ENCODE peak calls at places on chromosomes 12 and 14, in nine cellular contexts. One of them, this sample, is unnamed.

GRCh38 chr14:83294941-83295340 is 1761.3 kb upstream of the SEL1L start:
- DNase-seq in A549: no peak
- DNase-seq in fibroblast of mammary gland: no peak
- DNase-seq in psoas muscle: no peak
- DNase-seq in GM23338: no peak
- DNase-seq in astrocyte of the spinal cord: peak; percentile 20
- DNase-seq in GM06990: no peak
- DNase-seq in Peyer's patch: no peak
- DNase-seq in lung: no peak
- DNase-seq in this sample: no peak

GRCh38 chr14:29668201-29668600 is 259.4 kb downstream of the PRKD1 start:
- DNase-seq in GM23338: no peak
- DNase-seq in fibroblast of mammary gland: peak; percentile 3
- DNase-seq in Peyer's patch: no peak
- DNase-seq in GM06990: no peak
- DNase-seq in lung: no peak
- DNase-seq in astrocyte of the spinal cord: no peak
- DNase-seq in A549: no peak
- DNase-seq in psoas muscle: no peak
- DNase-seq in this sample: no peak

GRCh38 chr12:52221912-52222457 is 11.1 kb upstream of the KRT7 start:
- DNase-seq in lung: no peak
- DNase-seq in GM23338: peak; percentile 96
- DNase-seq in GM06990: peak; percentile 33
- DNase-seq in psoas muscle: peak; percentile 69
- DNase-seq in Peyer's patch: peak; percentile 68
- DNase-seq in fibroblast of mammary gland: peak; percentile 44
- DNase-seq in A549: peak; percentile 90
- DNase-seq in astrocyte of the spinal cord: no peak
- DNase-seq in this sample: no peak

GRCh38 chr14:89641495-89642162 is 224.6 kb upstream of the FOXN3 start:
- DNase-seq in psoas muscle: no peak
- DNase-seq in GM06990: peak; percentile 57
- DNase-seq in fibroblast of mammary gland: no peak
- DNase-seq in lung: no peak
- DNase-seq in Peyer's patch: no peak
- DNase-seq in astrocyte of the spinal cord: no peak
- DNase-seq in A549: no peak
- DNase-seq in GM23338: no peak
- DNase-seq in this sample: no peak

GRCh38 chr14:68269136-68269535 is 449.6 kb downstream of the RAD51B start:
- DNase-seq in fibroblast of mammary gland: no peak
- DNase-seq in astrocyte of the spinal cord: peak; percentile 22
- DNase-seq in GM23338: no peak
- DNase-seq in A549: no peak
- DNase-seq in psoas muscle: no peak
- DNase-seq in Peyer's patch: no peak
- DNase-seq in lung: no peak
- DNase-seq in GM06990: no peak
- DNase-seq in this sample: no peak

GRCh38 chr12:46160081-46160980 is 108.5 kb downstream of the SLC38A1 start:
- DNase-seq in A549: no peak
- DNase-seq in fibroblast of mammary gland: peak; percentile 58
- DNase-seq in lung: no peak
- DNase-seq in GM23338: no peak
- DNase-seq in GM06990: no peak
- DNase-seq in Peyer's patch: no peak
- DNase-seq in astrocyte of the spinal cord: peak; percentile 85
- DNase-seq in psoas muscle: peak; percentile 18
- DNase-seq in this sample: peak; percentile 99

GRCh38 chr14:81343701-81344100 is 56.4 kb downstream of the STON2 start:
- DNase-seq in fibroblast of mammary gland: no peak
- DNase-seq in A549: no peak
- DNase-seq in psoas muscle: no peak
- DNase-seq in astrocyte of the spinal cord: no peak
- DNase-seq in GM23338: no peak
- DNase-seq in GM06990: no peak
- DNase-seq in Peyer's patch: no peak
- DNase-seq in lung: no peak
- DNase-seq in this sample: no peak

GRCh38 chr12:87836190-87836589 is 193.0 kb downstream of the C12orf50 start:
- DNase-seq in Peyer's patch: no peak
- DNase-seq in astrocyte of the spinal cord: no peak
- DNase-seq in GM23338: no peak
- DNase-seq in psoas muscle: no peak
- DNase-seq in GM06990: no peak
- DNase-seq in A549: no peak
- DNase-seq in lung: no peak
- DNase-seq in fibroblast of mammary gland: no peak
- DNase-seq in this sample: no peak

GRCh38 chr12:49934505-49934904 is 16.0 kb upstream of the AQP2 start:
- DNase-seq in GM06990: no peak
- DNase-seq in psoas muscle: no peak
- DNase-seq in A549: no peak
- DNase-seq in fibroblast of mammary gland: no peak
- DNase-seq in GM23338: no peak
- DNase-seq in lung: no peak
- DNase-seq in astrocyte of the spinal cord: no peak
- DNase-seq in Peyer's patch: no peak
- DNase-seq in this sample: no peak

GRCh38 chr12:112843272-112843671 is 51.7 kb downstream of the RPH3A start:
- DNase-seq in psoas muscle: no peak
- DNase-seq in GM06990: no peak
- DNase-seq in A549: peak; percentile 30
- DNase-seq in astrocyte of the spinal cord: peak; percentile 72
- DNase-seq in lung: no peak
- DNase-seq in GM23338: no peak
- DNase-seq in fibroblast of mammary gland: peak; percentile 14
- DNase-seq in Peyer's patch: no peak
- DNase-seq in this sample: no peak

GRCh38 chr12:47768323-47768811 is 4.7 kb upstream of the SLC48A1 start:
- DNase-seq in psoas muscle: no peak
- DNase-seq in lung: no peak
- DNase-seq in A549: peak; percentile 51
- DNase-seq in GM06990: no peak
- DNase-seq in GM23338: peak; percentile 62
- DNase-seq in fibroblast of mammary gland: no peak
- DNase-seq in astrocyte of the spinal cord: no peak
- DNase-seq in Peyer's patch: no peak
- DNase-seq in this sample: no peak

GRCh38 chr12:127150028-127150427 is 1116.9 kb upstream of the TMEM132C start:
- DNase-seq in fibroblast of mammary gland: no peak
- DNase-seq in Peyer's patch: no peak
- DNase-seq in A549: no peak
- DNase-seq in GM06990: no peak
- DNase-seq in astrocyte of the spinal cord: no peak
- DNase-seq in GM23338: no peak
- DNase-seq in psoas muscle: no peak
- DNase-seq in lung: no peak
- DNase-seq in this sample: no peak

GRCh38 chr14:102927346-102927877 is 4.9 kb downstream of the AMN start:
- DNase-seq in psoas muscle: no peak
- DNase-seq in GM23338: peak; percentile 47
- DNase-seq in GM06990: peak; percentile 7
- DNase-seq in fibroblast of mammary gland: no peak
- DNase-seq in lung: peak; percentile 79
- DNase-seq in A549: no peak
- DNase-seq in astrocyte of the spinal cord: no peak
- DNase-seq in Peyer's patch: peak; percentile 93
- DNase-seq in this sample: no peak

GRCh38 chr12:89070603-89071002 is 281.7 kb downstream of the DUSP6 start:
- DNase-seq in Peyer's patch: no peak
- DNase-seq in GM06990: no peak
- DNase-seq in GM23338: no peak
- DNase-seq in lung: no peak
- DNase-seq in fibroblast of mammary gland: no peak
- DNase-seq in A549: no peak
- DNase-seq in psoas muscle: no peak
- DNase-seq in astrocyte of the spinal cord: no peak
- DNase-seq in this sample: no peak

GRCh38 chr14:63273091-63273490 is 45.6 kb downstream of the GPHB5 start:
- DNase-seq in A549: no peak
- DNase-seq in GM06990: no peak
- DNase-seq in psoas muscle: no peak
- DNase-seq in Peyer's patch: no peak
- DNase-seq in lung: no peak
- DNase-seq in astrocyte of the spinal cord: no peak
- DNase-seq in fibroblast of mammary gland: no peak
- DNase-seq in GM23338: no peak
- DNase-seq in this sample: no peak

GRCh38 chr12:57726151-57726883 is 12.2 kb downstream of the AGAP2 start:
- DNase-seq in Peyer's patch: peak; percentile 84
- DNase-seq in psoas muscle: peak; percentile 81
- DNase-seq in GM23338: peak; percentile 96
- DNase-seq in astrocyte of the spinal cord: peak; percentile 75
- DNase-seq in A549: peak; percentile 89
- DNase-seq in lung: peak; percentile 76
- DNase-seq in fibroblast of mammary gland: peak; percentile 80
- DNase-seq in GM06990: no peak
- DNase-seq in this sample: no peak
- H3K4me3 ChIP-seq in Peyer's patch: peak overlapping the region; percentile 32
- H3K4me3 ChIP-seq in psoas muscle: peak overlapping the region; percentile 65
- H3K4me3 ChIP-seq in GM23338: peak overlapping the region; percentile 71
- H3K4me3 ChIP-seq in astrocyte of the spinal cord: peak overlapping the region; percentile 78
- H3K4me3 ChIP-seq in A549: peak overlapping the region; percentile 96
- H3K4me3 ChIP-seq in lung: peak overlapping the region; percentile 73
- H3K4me3 ChIP-seq in fibroblast of mammary gland: peak overlapping the region; percentile 89
- H3K4me3 ChIP-seq in GM06990: no peak overlapping the region
- H3K4me3 ChIP-seq in this sample: peak overlapping the region; percentile 78

DNA sequence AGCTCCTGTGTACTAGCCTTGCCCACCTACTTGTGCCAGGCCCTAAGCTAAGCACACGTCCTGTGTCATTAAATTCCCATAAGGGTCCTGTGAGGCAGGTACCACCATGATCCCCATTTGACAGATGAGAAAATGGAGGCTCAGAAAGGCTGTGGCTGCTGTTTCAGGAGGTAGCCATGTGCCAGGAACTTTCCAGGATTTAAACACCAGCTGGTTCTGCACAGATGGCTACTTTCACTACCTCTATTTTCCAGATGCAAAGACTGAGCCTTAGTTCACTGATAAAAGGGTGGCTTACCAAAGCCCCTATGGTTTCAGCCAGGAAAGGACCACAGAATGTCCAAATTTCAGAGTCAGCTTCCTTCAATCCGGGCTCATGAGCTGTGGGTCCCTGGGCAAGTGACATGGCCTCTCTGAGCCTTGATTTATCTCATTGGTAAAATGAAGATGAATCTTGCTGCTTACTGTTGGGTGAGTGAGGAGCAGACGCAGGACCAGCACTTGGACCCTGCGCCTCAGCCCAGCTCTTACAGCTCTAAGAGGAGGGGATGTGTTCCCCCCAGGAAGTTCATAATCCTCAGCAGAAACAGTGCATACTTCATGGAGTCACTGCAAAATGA is 23.5 kb downstream of the CMKLR1 start:
- DNase-seq in Peyer's patch: no peak
- DNase-seq in lung: no peak
- DNase-seq in psoas muscle: no peak
- DNase-seq in GM06990: no peak
- DNase-seq in fibroblast of mammary gland: no peak
- DNase-seq in A549: no peak
- DNase-seq in GM23338: no peak
- DNase-seq in astrocyte of the spinal cord: no peak
- DNase-seq in this sample: no peak
- TF ChIP-seq CTCF in Peyer's patch: no peak
- TF ChIP-seq CTCF in lung: no peak
- TF ChIP-seq CTCF in psoas muscle: no peak
- TF ChIP-seq CTCF in GM06990: no peak
- TF ChIP-seq CTCF in fibroblast of mammary gland: no peak
- TF ChIP-seq CTCF in A549: no peak
- TF ChIP-seq CTCF in GM23338: no peak
- TF ChIP-seq CTCF in astrocyte of the spinal cord: no peak
- TF ChIP-seq CTCF in this sample: no peak

DNA sequence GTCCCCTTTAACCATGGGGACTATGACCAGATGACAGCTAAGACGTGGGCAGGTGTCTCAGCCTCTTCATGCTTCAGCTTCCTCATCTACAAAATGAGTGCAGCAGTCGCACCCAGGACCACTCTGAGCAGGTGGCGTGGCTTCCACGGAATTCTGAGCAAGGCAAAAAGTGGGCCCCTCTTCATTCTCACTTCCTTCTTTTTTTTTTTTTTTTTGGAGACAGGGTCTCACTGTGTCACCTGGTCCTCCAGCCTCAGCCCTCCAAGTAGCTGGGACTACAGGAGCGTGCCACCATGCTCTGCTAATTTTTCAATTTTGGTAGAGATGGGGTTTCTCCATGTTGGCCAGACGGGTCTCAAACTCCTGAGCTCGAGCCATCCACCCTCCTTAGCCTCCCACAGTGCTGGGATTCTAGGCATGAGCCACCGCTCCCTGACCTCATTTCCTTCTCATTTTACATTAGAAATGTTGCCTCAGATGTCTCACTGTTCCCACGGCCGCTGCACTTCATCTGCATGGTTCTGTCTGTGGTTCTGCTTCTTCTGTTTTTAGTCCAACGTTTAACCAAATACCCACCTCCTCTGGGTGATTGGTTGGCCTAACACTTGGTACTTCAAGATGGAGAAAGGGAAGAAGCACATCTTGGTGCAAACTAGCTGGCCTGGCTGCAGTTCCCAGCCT is 41.3 kb upstream of the BCL7A start:
- DNase-seq in astrocyte of the spinal cord: peak; percentile 62
- DNase-seq in psoas muscle: no peak
- DNase-seq in A549: no peak
- DNase-seq in GM23338: no peak
- DNase-seq in lung: no peak
- DNase-seq in GM06990: peak; percentile 68
- DNase-seq in Peyer's patch: peak; percentile 65
- DNase-seq in fibroblast of mammary gland: peak; percentile 36
- DNase-seq in this sample: no peak
- H3K4me3 ChIP-seq in astrocyte of the spinal cord: no peak overlapping the region
- H3K4me3 ChIP-seq in psoas muscle: no peak overlapping the region
- H3K4me3 ChIP-seq in A549: no peak overlapping the region
- H3K4me3 ChIP-seq in GM23338: no peak overlapping the region
- H3K4me3 ChIP-seq in lung: no peak overlapping the region
- H3K4me3 ChIP-seq in GM06990: no peak overlapping the region
- H3K4me3 ChIP-seq in Peyer's patch: no peak overlapping the region
- H3K4me3 ChIP-seq in fibroblast of mammary gland: no peak overlapping the region
- H3K4me3 ChIP-seq in this sample: no peak overlapping the region

DNA sequence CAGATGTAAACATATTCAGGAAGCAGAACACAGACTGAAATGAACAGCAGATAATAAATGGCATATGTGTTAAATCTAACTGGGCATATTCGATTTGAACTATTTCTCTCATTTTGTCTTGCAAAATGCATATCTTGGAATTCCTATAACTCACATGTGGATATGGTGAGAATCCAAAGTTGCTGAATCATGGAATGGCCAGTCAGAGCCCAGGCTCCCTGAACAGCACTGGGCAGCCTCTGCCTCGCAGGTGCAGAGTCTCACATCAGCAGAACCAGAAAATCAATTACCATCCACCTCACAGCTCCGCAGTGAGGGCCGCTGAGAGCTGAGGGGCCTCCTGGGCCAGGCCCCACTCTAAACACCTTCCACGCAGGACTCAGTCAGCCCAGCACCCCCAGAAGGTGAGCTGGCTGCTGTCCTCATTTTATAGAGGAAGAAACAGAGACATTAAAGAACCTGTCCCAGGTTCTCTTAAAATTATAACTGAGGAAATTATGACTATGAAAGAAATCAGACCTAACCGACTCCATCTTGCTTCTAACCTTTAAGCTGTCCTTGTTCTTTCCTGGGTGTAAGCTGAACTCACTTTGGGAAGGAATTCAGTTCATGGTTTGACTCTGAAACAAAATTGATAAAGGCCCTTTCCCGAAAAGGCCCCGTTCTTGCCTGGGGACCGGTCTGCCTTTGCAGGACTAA is 269.1 kb upstream of the SFSWAP start:
- DNase-seq in psoas muscle: no peak
- DNase-seq in Peyer's patch: no peak
- DNase-seq in A549: no peak
- DNase-seq in lung: peak; percentile 7
- DNase-seq in GM23338: no peak
- DNase-seq in astrocyte of the spinal cord: no peak
- DNase-seq in fibroblast of mammary gland: no peak
- DNase-seq in GM06990: no peak
- DNase-seq in this sample: no peak
- TF ChIP-seq CTCF in psoas muscle: no peak
- TF ChIP-seq CTCF in Peyer's patch: no peak
- TF ChIP-seq CTCF in A549: no peak
- TF ChIP-seq CTCF in lung: no peak
- TF ChIP-seq CTCF in GM23338: no peak
- TF ChIP-seq CTCF in astrocyte of the spinal cord: no peak
- TF ChIP-seq CTCF in fibroblast of mammary gland: no peak
- TF ChIP-seq CTCF in GM06990: no peak
- TF ChIP-seq CTCF in this sample: no peak